ENCODE peak calls at places on chromosome 18, in nine cellular contexts. P is WERI-Rb-1; V is mucosa of gallbladder; S is HTR-8/SVneo; J is DMS153; A is T-helper 2 cell; U is K562; N is stimulated activated CD4-positive, alpha-beta T cell treated with anti-CD3 and anti-CD28 coated beads, Interleukin-2, amount 100 ng/mL, for 24 hours; M is DMS 273 treated with DMSO at 0.1 percent for 48 hours. C is an unnamed sample.

GRCh38 chr18:10378688-10379465 is 75.6 kb upstream of the APCDD1 start:
- DNase-seq in P (no peak), U (no peak), J (no peak), S (no peak), A (no peak), V (no peak), N (no peak), M (no peak), C (no peak)

GRCh38 chr18:58756148-58756547 is 84.9 kb downstream of the MALT1 start:
- DNase-seq in S (no peak), U (no peak), P (no peak), J (no peak), V (no peak), A (no peak), N (no peak), M (no peak), C (no peak)

GRCh38 chr18:415627-416612 is 84.6 kb downstream of the COLEC12 start:
- DNase-seq in S (no peak), M (no peak), J (no peak), U (no peak), V (no peak), N (no peak), A (no peak), P (no peak), C (no peak)

GRCh38 chr18:6624271-6624670 is 105.2 kb upstream of the ARHGAP28 start:
- DNase-seq in A (no peak), P (no peak), M (no peak), J (no peak), N (no peak), U (no peak), S (peak; percentile 38), V (no peak), C (no peak)

GRCh38 chr18:54774423-54774822 is 53.9 kb upstream of the RAB27B start:
- DNase-seq in A (no peak), N (no peak), V (no peak), P (no peak), M (no peak), S (no peak), J (no peak), U (no peak), C (no peak)

GRCh38 chr18:58983260-58983659 is 118.6 kb downstream of the ZNF532 start:
- DNase-seq in P (no peak), U (no peak), S (no peak), J (no peak), N (no peak), M (no peak), A (no peak), V (no peak), C (no peak)

GRCh38 chr18:62605685-62606084 is 82.9 kb downstream of the ZCCHC2 start:
- DNase-seq in M (no peak), S (no peak), J (no peak), U (no peak), P (no peak), V (no peak), A (no peak), N (no peak), C (no peak)

GRCh38 chr18:48355526-48356115 is 53.6 kb downstream of the ZBTB7C start:
- DNase-seq in M (no peak), V (no peak), A (no peak), U (no peak), N (no peak), J (no peak), P (no peak), S (no peak), C (no peak)

GRCh38 chr18:26840965-26841364 is 24.5 kb downstream of the AQP4 start:
- DNase-seq in U (no peak), S (no peak), N (no peak), V (no peak), M (no peak), J (no peak), P (no peak), A (no peak), C (no peak)

GRCh38 chr18:3392467-3392855 is 57.5 kb upstream of the TGIF1 start:
- DNase-seq in A (no peak), S (no peak), P (no peak), U (no peak), V (no peak), N (no peak), M (no peak), J (no peak), C (no peak)

GRCh38 chr18:7871560-7872456 is 304.7 kb downstream of the PTPRM start:
- DNase-seq in V (peak; percentile 23), U (no peak), M (no peak), A (no peak), P (no peak), J (no peak), S (no peak), N (no peak), C (peak; percentile 29)

GRCh38 chr18:31275722-31276463 is 42.1 kb upstream of the DSG1 start:
- DNase-seq in U (no peak), P (no peak), M (no peak), A (no peak), J (no peak), N (no peak), S (no peak), V (peak; percentile 22), C (peak; percentile 57)

GRCh38 chr18:74064510-74064909 is 83.1 kb downstream of the FBXO15 start:
- DNase-seq in N (peak; percentile 34), M (no peak), J (no peak), S (no peak), A (no peak), V (no peak), U (no peak), P (no peak), C (no peak)

GRCh38 chr18:24491882-24492281 is 31.4 kb downstream of the HRH4 start:
- DNase-seq in M (no peak), S (no peak), A (no peak), P (no peak), U (no peak), J (peak; percentile 59), V (no peak), N (no peak), C (no peak)

GRCh38 chr18:46013484-46014189 is 46.5 kb upstream of the EPG5 start:
- DNase-seq in U (no peak), S (no peak), M (no peak), V (no peak), N (no peak), P (no peak), A (no peak), J (no peak), C (no peak)

GRCh38 chr18:59823611-59824195 is 76.1 kb upstream of the PMAIP1 start:
- DNase-seq in S (peak; percentile 50), U (peak; percentile 36), V (peak; percentile 76), A (peak; percentile 4), P (peak; percentile 88), N (peak; percentile 33), J (peak; percentile 61), M (peak; percentile 8), C (peak; percentile 80)

GRCh38 chr18:12842459-12843380 is 41.3 kb downstream of the PTPN2 start:
- DNase-seq in P (no peak), J (no peak), A (no peak), N (no peak), U (no peak), V (no peak), S (no peak), M (no peak), C (no peak)

GRCh38 chr18:33711514-33711913 is 133.5 kb downstream of the ASXL3 start:
- DNase-seq in J (no peak), V (no peak), P (peak; percentile 47), U (no peak), M (peak; percentile 64), A (no peak), S (no peak), N (no peak), C (no peak)